ENCODE peak calls at places on chromosomes 12 and 14, in ten cellular contexts. V is ascending aorta; Y is fibroblast of mammary gland; G is DND-41; K is fibroblast of villous mesenchyme; R is CD4-positive, alpha-beta T cell; F is left lung; B is keratinocyte; O is dorsolateral prefrontal cortex; U is MCF 10A. A is an unnamed sample.
A peak's percentile ranks its signal among the peaks of the same experiment; 100 is the strongest.

GRCh38 chr12:68919581-68920239 is 13.3 kb downstream of the CPM start:
- DNase-seq in F (no peak), O (no peak), V (no peak), R (no peak), B (no peak), G (no peak), K (no peak), U (no peak), Y (no peak), A (peak; percentile 27)

GRCh38 chr14:33509927-33510535 is 440.8 kb downstream of the EGLN3 start:
- DNase-seq in G (no peak), F (no peak), U (peak; percentile 77), V (no peak), O (no peak), Y (peak; percentile 76), B (no peak), K (peak; percentile 81), R (no peak), A (no peak)

GRCh38 chr14:81315344-81315743 is 84.8 kb downstream of the STON2 start:
- DNase-seq in Y (no peak), F (no peak), V (no peak), O (no peak), K (no peak), B (no peak), U (no peak), R (no peak), G (no peak), A (no peak)

GRCh38 chr12:51598156-51598555 is 7.1 kb downstream of the SCN8A start:
- DNase-seq in F (no peak), V (no peak), U (no peak), K (no peak), O (no peak), Y (no peak), B (no peak), R (no peak), G (no peak), A (no peak)

GRCh38 chr12:6430990-6431353 is 13.8 kb upstream of the CD27 start:
- DNase-seq in B (no peak), U (no peak), V (peak; percentile 46), K (no peak), R (no peak), O (no peak), F (no peak), Y (no peak), G (no peak), A (no peak)

GRCh38 chr12:104201238-104202001 is 14.2 kb upstream of the TXNRD1 start:
- DNase-seq in G (peak; percentile 55), Y (peak; percentile 72), O (no peak), K (peak; percentile 77), U (peak; percentile 74), B (no peak), R (peak; percentile 16), V (peak; percentile 69), F (no peak), A (peak; percentile 54)

GRCh38 chr14:61812347-61813100 is 50.3 kb downstream of the SNAPC1 start:
- DNase-seq in R (no peak), B (no peak), K (no peak), Y (no peak), O (no peak), F (no peak), G (no peak), V (no peak), U (no peak), A (peak; percentile 27)

GRCh38 chr14:90600619-90601018 is 203.8 kb downstream of the CALM1 start:
- DNase-seq in V (no peak), G (no peak), F (no peak), R (no peak), O (no peak), K (no peak), U (no peak), B (no peak), Y (no peak), A (no peak)

DNA sequence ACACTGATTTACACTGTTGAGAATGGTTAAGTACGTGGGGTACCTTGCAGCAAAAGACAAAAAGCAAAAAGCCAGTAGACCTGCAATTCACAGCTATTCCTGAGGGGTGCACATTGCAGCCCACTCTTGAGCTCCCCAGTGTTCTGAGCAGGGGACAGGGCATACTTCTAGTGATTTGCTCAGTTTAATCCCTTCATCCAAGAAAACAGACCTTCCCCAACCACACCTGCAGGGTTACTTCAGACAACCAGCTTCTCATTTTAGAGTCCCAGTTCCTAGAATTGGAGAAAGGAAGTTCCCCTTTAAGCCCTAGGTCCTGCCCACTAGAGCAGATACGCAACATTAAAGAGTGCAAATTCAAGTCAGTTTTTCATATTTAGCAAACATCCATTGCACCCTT is 3.6 kb upstream of the WSB2 start:
- DNase-seq in Y (no peak), F (no peak), U (no peak), K (no peak), G (peak; percentile 56), V (no peak), B (no peak), O (no peak), R (no peak), A (peak; percentile 37)
- TF ChIP-seq CTCF in Y (peak; percentile 7), F (no peak), U (no peak), K (peak; percentile 15), G (peak; percentile 63), V (no peak), B (no peak), O (no peak), R (no peak), A (peak; percentile 62)

DNA sequence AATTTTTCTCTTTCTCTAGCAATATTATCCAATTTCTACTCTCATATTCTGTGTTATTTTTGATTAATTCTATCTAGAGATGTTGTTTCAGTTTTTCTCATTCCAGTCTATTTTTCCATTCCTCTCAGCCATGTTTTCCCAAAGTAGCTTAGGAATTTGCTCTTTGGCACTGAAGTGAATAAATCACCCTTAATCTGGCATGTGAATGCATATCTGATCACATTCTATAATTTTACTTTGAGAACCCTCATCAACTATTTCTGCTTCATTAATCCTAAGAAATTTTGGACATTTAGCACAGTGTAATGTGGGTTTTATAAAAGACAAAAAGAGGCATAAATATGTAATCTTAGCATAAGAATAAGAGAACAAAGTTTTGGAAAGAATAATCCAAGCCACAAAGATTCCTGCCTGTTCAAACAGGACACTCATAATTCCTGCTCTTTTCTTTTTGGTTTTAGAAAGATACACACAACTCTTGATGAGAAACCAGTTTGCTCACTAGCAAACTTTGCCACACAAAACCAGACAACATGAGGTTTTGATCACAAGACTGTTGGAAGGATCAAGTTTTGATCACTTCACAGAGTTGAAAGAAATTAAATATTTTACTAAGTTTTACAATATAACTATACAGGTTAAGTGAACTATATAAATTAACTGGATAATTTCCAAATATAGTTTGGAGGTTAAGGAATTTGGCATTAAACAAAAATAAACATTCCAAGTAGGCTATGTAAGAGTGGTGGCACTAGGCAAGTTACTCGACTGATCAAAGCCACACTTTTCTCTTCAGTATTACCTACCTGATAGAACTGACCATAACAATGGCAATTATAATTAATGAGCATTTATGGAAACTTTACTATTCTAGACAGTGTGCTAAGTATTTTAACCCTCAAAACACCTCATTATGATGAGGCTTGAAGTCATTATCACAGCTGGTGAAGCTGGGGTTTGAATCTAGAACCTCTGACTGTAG is 226.6 kb upstream of the TMTC1 start:
- DNase-seq in Y (no peak), R (no peak), V (no peak), G (no peak), U (no peak), B (no peak), F (no peak), O (no peak), K (no peak), A (no peak)
- TF ChIP-seq CTCF in Y (no peak), R (no peak), V (no peak), G (no peak), U (no peak), B (no peak), F (no peak), O (no peak), K (no peak), A (no peak)

DNA sequence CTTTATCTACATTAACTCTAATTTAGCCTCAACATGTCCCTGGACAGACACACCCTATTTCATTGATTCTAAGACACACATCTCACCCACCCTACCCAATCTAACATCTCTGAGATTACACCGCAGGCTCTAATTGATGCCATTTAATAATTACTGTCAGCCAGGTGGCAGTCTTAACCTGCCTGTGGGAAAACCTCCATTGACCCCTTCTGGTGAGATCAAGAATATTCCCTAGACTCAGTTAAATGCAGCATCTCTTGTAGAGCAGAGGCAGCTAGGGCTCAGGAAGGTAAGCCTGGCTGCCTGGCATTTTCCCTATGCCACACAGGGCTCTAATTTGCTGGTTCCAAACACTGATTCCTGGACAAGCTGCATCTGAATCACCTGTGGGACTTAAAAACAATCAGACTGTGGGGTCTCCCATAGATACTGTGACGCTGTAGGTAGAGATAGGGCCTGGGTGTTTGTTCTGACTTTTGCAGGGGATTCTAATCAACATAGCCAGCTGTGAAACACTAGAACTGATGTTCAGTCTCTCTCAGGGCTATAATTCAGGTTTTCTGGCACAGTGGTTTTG is 14.3 kb downstream of the MCRS1 start:
- DNase-seq in V (no peak), B (no peak), U (peak; percentile 65), Y (peak; percentile 16), K (peak; percentile 16), O (no peak), F (no peak), R (no peak), G (no peak), A (peak; percentile 26)
- TF ChIP-seq CTCF in V (no peak), B (peak; percentile 72), U (peak; percentile 58), Y (peak; percentile 35), K (peak; percentile 39), O (peak; percentile 26), F (no peak), R (peak; percentile 73), G (peak; percentile 63), A (peak; percentile 73)

GRCh38 chr14:101465795-101466448 is 95.4 kb upstream of the DIO3 start:
- DNase-seq in O (peak; percentile 22), K (no peak), F (peak; percentile 19), B (no peak), V (peak; percentile 31), U (no peak), R (no peak), Y (no peak), G (no peak), A (no peak)

GRCh38 chr14:101463566-101464171 is 97.6 kb upstream of the DIO3 start:
- DNase-seq in G (no peak), F (peak; percentile 10), V (peak; percentile 44), B (no peak), K (no peak), U (no peak), R (no peak), O (no peak), Y (no peak), A (no peak)

GRCh38 chr14:101464310-101464983 is 96.8 kb upstream of the DIO3 start:
- DNase-seq in G (no peak), F (peak; percentile 23), O (no peak), V (peak; percentile 40), Y (no peak), B (no peak), K (no peak), U (no peak), R (no peak), A (no peak)

GRCh38 chr14:101466456-101467180 is 94.7 kb upstream of the DIO3 start:
- DNase-seq in U (no peak), V (peak; percentile 40), Y (no peak), O (no peak), K (no peak), F (peak; percentile 7), G (no peak), R (no peak), B (no peak), A (no peak)

DNA sequence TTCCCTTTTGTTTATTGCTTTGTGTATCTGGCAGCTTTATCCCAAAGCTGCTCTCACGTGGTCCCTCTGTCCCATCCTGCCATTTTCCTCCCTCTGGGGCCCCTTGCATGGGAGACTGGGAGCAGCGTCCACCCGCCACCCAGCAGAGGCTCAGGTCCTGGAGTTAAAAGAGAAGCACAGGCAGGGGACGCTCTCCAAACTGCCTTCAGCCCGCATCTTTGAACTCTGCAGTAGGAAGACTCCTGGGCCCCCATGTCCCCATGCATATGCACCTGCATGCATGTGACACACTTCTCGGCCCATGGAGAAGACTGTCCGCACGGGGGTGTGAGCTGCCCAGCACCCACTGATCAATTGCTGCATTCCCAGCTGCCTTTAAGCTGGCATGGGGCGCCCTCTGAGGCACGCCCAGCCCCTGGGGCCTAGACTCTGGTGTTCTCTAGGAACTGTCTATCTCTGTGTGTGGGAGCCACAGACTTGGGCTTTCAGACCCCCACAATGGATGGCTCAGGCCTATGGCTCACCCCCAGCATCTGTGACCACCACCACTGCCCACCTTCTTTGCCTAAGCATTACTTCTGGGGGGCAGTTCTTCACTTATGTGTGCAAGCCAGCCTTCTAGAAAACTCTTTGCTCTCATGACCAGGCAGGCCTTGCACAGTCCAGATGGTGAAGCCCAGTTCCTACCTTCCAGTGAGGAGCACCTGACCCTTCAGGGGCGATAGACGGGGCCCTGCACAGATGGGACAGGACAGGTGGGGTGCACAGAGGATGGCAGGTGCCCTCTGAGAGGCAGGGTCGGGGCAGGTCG is 96.1 kb upstream of the DIO3 start:
- DNase-seq in F (peak; percentile 20), V (peak; percentile 50), Y (no peak), O (no peak), R (no peak), G (no peak), K (no peak), U (no peak), B (no peak), A (no peak)
- TF ChIP-seq CTCF in F (no peak), V (no peak), Y (no peak), O (no peak), R (no peak), G (no peak), K (no peak), U (no peak), B (no peak), A (no peak)

A was measured in activated CD8-positive, alpha-beta T cell treated with anti-CD3 and anti-CD28 coated beads for 36 hours.